ENCODE peak calls at places on chromosome 18, in nine cellular contexts. I is uterus, X is SJSA1, B is skeletal muscle cell, C is GM12865, U is HCT116, A is astrocyte, H is IMR-90, Z is A549. E is an unnamed sample.

GRCh38 chr18:2108581-2108980 is 462.7 kb downstream of the METTL4 start:
- DNase-seq in I (no peak), X (peak; percentile 23), B (no peak), C (no peak), U (no peak), A (peak; percentile 71), H (no peak), Z (no peak), E (no peak)

GRCh38 chr18:24271381-24272331 is 126.0 kb downstream of the OSBPL1A start:
- DNase-seq in I (peak; percentile 72), X (peak; percentile 83), B (peak; percentile 34), C (peak; percentile 23), U (peak; percentile 49), A (peak; percentile 73), H (peak; percentile 72), Z (peak; percentile 56), E (no peak)

GRCh38 chr18:23228102-23229051 is 93.1 kb downstream of the CABLES1 start:
- DNase-seq in I (no peak), X (no peak), B (no peak), C (peak; percentile 85), U (no peak), A (peak; percentile 69), H (peak; percentile 75), Z (no peak), E (no peak)

GRCh38 chr18:24185805-24186204 is 46.9 kb downstream of the CABYR start:
- DNase-seq in I (no peak), X (peak; percentile 37), B (no peak), C (no peak), U (no peak), A (peak; percentile 46), H (peak; percentile 78), Z (no peak), E (no peak)

GRCh38 chr18:46199515-46200147 is 95.4 kb downstream of the HAUS1 start:
- DNase-seq in I (no peak), X (peak; percentile 65), B (peak; percentile 13), C (no peak), U (peak; percentile 16), A (peak; percentile 62), H (peak; percentile 86), Z (peak; percentile 33), E (peak; percentile 14)

GRCh38 chr18:11658019-11658418 is 31.0 kb upstream of the GNAL start:
- DNase-seq in I (no peak), X (no peak), B (no peak), C (no peak), U (no peak), A (no peak), H (no peak), Z (no peak), E (no peak)

GRCh38 chr18:11947214-11948119 is 33.8 kb upstream of the IMPA2 start:
- DNase-seq in I (peak; percentile 91), X (peak; percentile 88), B (peak; percentile 93), C (peak; percentile 86), U (peak; percentile 90), A (peak; percentile 98), H (peak; percentile 97), Z (no peak), E (peak; percentile 93)

GRCh38 chr18:63788447-63789096 is 13.4 kb downstream of the SERPINB7 start:
- DNase-seq in I (no peak), X (peak; percentile 63), B (peak; percentile 80), C (peak; percentile 24), U (peak; percentile 68), A (peak; percentile 91), H (peak; percentile 96), Z (peak; percentile 2), E (peak; percentile 88)

GRCh38 chr18:6558770-6559169 is 144.1 kb upstream of the L3MBTL4 start:
- DNase-seq in I (no peak), X (no peak), B (no peak), C (no peak), U (no peak), A (no peak), H (no peak), Z (no peak), E (no peak)

GRCh38 chr18:70464343-70465114 is 175.7 kb downstream of the SOCS6 start:
- DNase-seq in I (peak; percentile 44), X (no peak), B (peak; percentile 25), C (peak; percentile 59), U (peak; percentile 56), A (peak; percentile 59), H (peak; percentile 55), Z (peak; percentile 82), E (no peak)

GRCh38 chr18:73564073-73564472 is 583.6 kb downstream of the FBXO15 start:
- DNase-seq in I (no peak), X (peak; percentile 84), B (peak; percentile 62), C (no peak), U (no peak), A (peak; percentile 72), H (peak; percentile 90), Z (no peak), E (peak; percentile 63)

GRCh38 chr18:22551536-22552151 is 133.9 kb upstream of the CTAGE1 start:
- DNase-seq in I (no peak), X (peak; percentile 90), B (no peak), C (no peak), U (peak; percentile 27), A (peak; percentile 100), H (peak; percentile 92), Z (peak; percentile 20), E (no peak)

GRCh38 chr18:11802586-11802985 is 48.6 kb upstream of the CHMP1B start:
- DNase-seq in I (no peak), X (no peak), B (no peak), C (no peak), U (no peak), A (no peak), H (no peak), Z (no peak), E (no peak)

GRCh38 chr18:32548688-32549087 is 78.0 kb upstream of the GAREM1 start:
- DNase-seq in I (no peak), X (no peak), B (no peak), C (no peak), U (no peak), A (no peak), H (no peak), Z (no peak), E (no peak)

GRCh38 chr18:46291149-46291548 is 187.0 kb downstream of the HAUS1 start:
- DNase-seq in I (no peak), X (no peak), B (no peak), C (peak; percentile 32), U (no peak), A (no peak), H (no peak), Z (no peak), E (no peak)

GRCh38 chr18:62838475-62839098 is 123.2 kb downstream of the PHLPP1 start:
- DNase-seq in I (no peak), X (no peak), B (no peak), C (peak; percentile 40), U (no peak), A (no peak), H (no peak), Z (no peak), E (no peak)

GRCh38 chr18:25503567-25504081 is 151.7 kb upstream of the ZNF521 start:
- DNase-seq in I (peak; percentile 69), X (peak; percentile 48), B (peak; percentile 67), C (no peak), U (peak; percentile 12), A (peak; percentile 74), H (peak; percentile 87), Z (peak; percentile 1), E (peak; percentile 63)

GRCh38 chr18:58605027-58606020 is 23.6 kb downstream of the ALPK2 start:
- DNase-seq in I (no peak), X (peak; percentile 48), B (peak; percentile 83), C (peak; percentile 58), U (peak; percentile 56), A (peak; percentile 94), H (peak; percentile 87), Z (no peak), E (no peak)

GRCh38 chr18:57433492-57434176 is 1.5 kb upstream of the ONECUT2 start:
- DNase-seq in I (no peak), X (no peak), B (no peak), C (no peak), U (no peak), A (no peak), H (no peak), Z (no peak), E (no peak)
- H3K4me3 ChIP-seq in I (no peak overlapping the region), X (no peak overlapping the region), B (no peak overlapping the region), C (no peak overlapping the region), U (peak overlapping the region; percentile 52), A (no peak overlapping the region), H (no peak overlapping the region), Z (peak overlapping the region; percentile 52), E (no peak overlapping the region)

GRCh38 chr18:48538531-48539405 is at the start of gene CTIF:
- DNase-seq in I (peak; percentile 95), X (peak; percentile 96), B (peak; percentile 91), C (peak; percentile 82), U (peak; percentile 91), A (peak; percentile 95), H (peak; percentile 96), Z (peak; percentile 90), E (peak; percentile 89)
- H3K4me3 ChIP-seq in I (peak within 1 kb of the TSS; percentile 79), X (peak within 1 kb of the TSS; percentile 79), B (peak within 1 kb of the TSS; percentile 80), C (peak within 1 kb of the TSS; percentile 90), U (peak within 1 kb of the TSS; percentile 75), A (peak within 1 kb of the TSS; percentile 75), H (peak within 1 kb of the TSS; percentile 96), Z (peak within 1 kb of the TSS; percentile 82), E (peak within 1 kb of the TSS; percentile 72)

DNA sequence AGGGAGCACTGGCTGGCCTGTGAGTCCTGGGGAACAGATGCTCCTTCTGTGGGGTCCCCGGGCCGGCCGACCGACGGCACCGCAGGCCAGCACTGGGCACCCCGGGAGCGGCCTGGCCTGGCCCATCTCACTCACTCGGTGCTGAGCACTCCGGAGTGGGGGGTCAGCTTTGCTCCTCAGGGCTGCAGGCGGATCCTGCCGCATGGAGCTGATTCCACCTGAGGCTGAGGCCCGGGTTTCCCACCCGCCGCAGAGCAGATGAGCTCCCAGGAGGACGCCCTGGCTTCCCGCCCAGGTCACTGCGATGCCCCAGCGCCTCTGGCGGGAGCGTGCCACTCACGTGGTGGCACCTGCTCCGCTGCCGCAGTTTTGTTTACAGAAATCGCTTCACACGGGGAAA is 418.6 kb downstream of the GALR1 start:
- DNase-seq in I (no peak), X (no peak), B (no peak), C (no peak), U (no peak), A (no peak), H (no peak), Z (no peak), E (no peak)
- H3K4me3 ChIP-seq in I (no peak overlapping the region), X (no peak overlapping the region), B (no peak overlapping the region), C (no peak overlapping the region), U (no peak overlapping the region), A (no peak overlapping the region), H (no peak overlapping the region), Z (no peak overlapping the region), E (no peak overlapping the region)

DNA sequence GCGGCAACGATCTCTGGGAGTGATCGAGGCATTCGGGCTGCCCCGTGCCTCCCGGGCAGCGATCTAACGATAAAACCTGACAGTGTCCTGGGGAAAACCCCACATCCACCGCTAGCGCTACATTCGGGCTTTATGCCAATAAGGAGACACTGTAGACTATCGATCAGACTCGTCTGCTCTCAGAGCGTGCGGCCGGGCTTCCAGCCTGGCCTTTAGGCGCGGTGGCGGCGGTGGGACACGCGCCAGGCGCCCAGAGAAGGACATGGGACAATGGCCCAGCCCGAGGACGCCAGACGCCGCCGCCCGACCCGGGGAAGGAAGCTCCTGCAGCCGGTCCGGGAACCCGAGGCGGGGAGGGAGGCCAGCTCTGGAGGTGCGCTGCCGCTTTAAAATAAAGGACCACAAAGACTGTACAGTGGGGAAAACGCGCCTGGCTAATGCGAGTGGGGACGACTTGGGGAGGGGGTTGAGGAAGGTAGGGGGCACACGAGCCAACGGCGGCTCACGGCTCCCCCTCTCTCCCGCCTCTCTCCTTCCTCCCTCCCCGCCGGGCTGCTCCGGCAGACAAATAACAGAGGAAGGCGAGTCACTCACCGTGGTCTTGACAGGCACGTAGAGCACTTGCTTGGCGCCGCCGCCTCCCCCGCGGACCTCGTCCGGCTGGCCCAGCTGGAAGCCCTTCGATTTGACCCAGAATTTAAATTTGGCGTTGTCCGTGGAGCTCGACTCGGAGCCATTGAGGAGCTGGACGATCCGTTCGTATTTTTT is 2.1 kb downstream of the NOL4 start:
- DNase-seq in I (no peak), X (peak; percentile 5), B (no peak), C (peak; percentile 70), U (no peak), A (peak; percentile 3), H (no peak), Z (no peak), E (no peak)
- H3K4me3 ChIP-seq in I (peak overlapping the region; percentile 18), X (peak overlapping the region; percentile 1), B (peak overlapping the region; percentile 48), C (peak overlapping the region; percentile 66), U (no peak overlapping the region), A (peak overlapping the region; percentile 63), H (no peak overlapping the region), Z (peak overlapping the region; percentile 23), E (no peak overlapping the region)